ENCODE peak calls at places on chromosomes 5 and 9, in seven cellular contexts. One of them, this sample, is unnamed.

GRCh38 chr5:353599-354580 is 32.4 kb downstream of the AHRR start:
- DNase-seq in endodermal cell: peak; percentile 26
- DNase-seq in right cardiac atrium: no peak
- DNase-seq in transverse colon: no peak
- DNase-seq in A549: no peak
- DNase-seq in HCT116: no peak
- DNase-seq in K562: no peak
- DNase-seq in this sample: no peak

GRCh38 chr9:95003694-95004451 is 277.4 kb downstream of the AOPEP start:
- DNase-seq in K562: peak; percentile 55
- DNase-seq in A549: no peak
- DNase-seq in endodermal cell: peak; percentile 80
- DNase-seq in transverse colon: peak; percentile 70
- DNase-seq in HCT116: no peak
- DNase-seq in right cardiac atrium: peak; percentile 64
- DNase-seq in this sample: peak; percentile 64

GRCh38 chr5:163460562-163461176 is at the start of gene HMMR:
- DNase-seq in HCT116: no peak
- DNase-seq in endodermal cell: no peak
- DNase-seq in right cardiac atrium: no peak
- DNase-seq in A549: no peak
- DNase-seq in K562: no peak
- DNase-seq in transverse colon: peak; percentile 16
- DNase-seq in this sample: peak; percentile 59

GRCh38 chr5:159660401-159660800 is 255.9 kb upstream of the ADRA1B start:
- DNase-seq in right cardiac atrium: no peak
- DNase-seq in HCT116: no peak
- DNase-seq in endodermal cell: no peak
- DNase-seq in K562: no peak
- DNase-seq in A549: peak; percentile 49
- DNase-seq in transverse colon: no peak
- DNase-seq in this sample: no peak

GRCh38 chr5:20050262-20050661 is 62.3 kb upstream of the CDH18 start:
- DNase-seq in endodermal cell: no peak
- DNase-seq in A549: no peak
- DNase-seq in transverse colon: no peak
- DNase-seq in right cardiac atrium: no peak
- DNase-seq in K562: no peak
- DNase-seq in HCT116: no peak
- DNase-seq in this sample: no peak

GRCh38 chr5:77015938-77016569 is 14.2 kb upstream of the AGGF1 start:
- DNase-seq in endodermal cell: peak; percentile 63
- DNase-seq in transverse colon: no peak
- DNase-seq in A549: no peak
- DNase-seq in HCT116: peak; percentile 57
- DNase-seq in K562: no peak
- DNase-seq in right cardiac atrium: no peak
- DNase-seq in this sample: peak; percentile 28

GRCh38 chr5:139131062-139131856 is 66.9 kb downstream of the SIL1 start:
- DNase-seq in right cardiac atrium: peak; percentile 46
- DNase-seq in A549: no peak
- DNase-seq in transverse colon: peak; percentile 9
- DNase-seq in K562: no peak
- DNase-seq in endodermal cell: peak; percentile 72
- DNase-seq in HCT116: no peak
- DNase-seq in this sample: no peak

GRCh38 chr9:85289142-85289541 is 452.6 kb downstream of the AGTPBP1 start:
- DNase-seq in A549: no peak
- DNase-seq in right cardiac atrium: no peak
- DNase-seq in HCT116: no peak
- DNase-seq in transverse colon: no peak
- DNase-seq in K562: no peak
- DNase-seq in endodermal cell: no peak
- DNase-seq in this sample: no peak

GRCh38 chr5:67921004-67921601 is 294.5 kb upstream of the PIK3R1 start:
- DNase-seq in right cardiac atrium: no peak
- DNase-seq in endodermal cell: no peak
- DNase-seq in HCT116: no peak
- DNase-seq in transverse colon: no peak
- DNase-seq in A549: no peak
- DNase-seq in K562: no peak
- DNase-seq in this sample: no peak

GRCh38 chr5:93579561-93580386 is 1.2 kb downstream of the NR2F1-AS1 start:
- DNase-seq in transverse colon: no peak
- DNase-seq in endodermal cell: peak; percentile 83
- DNase-seq in A549: no peak
- DNase-seq in right cardiac atrium: peak; percentile 41
- DNase-seq in K562: no peak
- DNase-seq in HCT116: no peak
- DNase-seq in this sample: peak; percentile 30

GRCh38 chr9:35652829-35653209 is 2.1 kb upstream of the SIT1 start:
- DNase-seq in K562: no peak
- DNase-seq in A549: no peak
- DNase-seq in transverse colon: peak; percentile 47
- DNase-seq in HCT116: no peak
- DNase-seq in right cardiac atrium: no peak
- DNase-seq in endodermal cell: no peak
- DNase-seq in this sample: no peak
- H3K4me1 ChIP-seq in K562: peaks cover 31% of the 10 kb centered on the region
- H3K4me1 ChIP-seq in A549: peaks cover 25% of the 10 kb centered on the region
- H3K4me1 ChIP-seq in transverse colon: peaks cover 41% of the 10 kb centered on the region
- H3K4me1 ChIP-seq in HCT116: peaks cover 19% of the 10 kb centered on the region
- H3K4me1 ChIP-seq in right cardiac atrium: no peaks in the 10 kb centered on the region
- H3K4me1 ChIP-seq in endodermal cell: no peaks in the 10 kb centered on the region
- H3K4me1 ChIP-seq in this sample: peaks cover 7% of the 10 kb centered on the region

DNA sequence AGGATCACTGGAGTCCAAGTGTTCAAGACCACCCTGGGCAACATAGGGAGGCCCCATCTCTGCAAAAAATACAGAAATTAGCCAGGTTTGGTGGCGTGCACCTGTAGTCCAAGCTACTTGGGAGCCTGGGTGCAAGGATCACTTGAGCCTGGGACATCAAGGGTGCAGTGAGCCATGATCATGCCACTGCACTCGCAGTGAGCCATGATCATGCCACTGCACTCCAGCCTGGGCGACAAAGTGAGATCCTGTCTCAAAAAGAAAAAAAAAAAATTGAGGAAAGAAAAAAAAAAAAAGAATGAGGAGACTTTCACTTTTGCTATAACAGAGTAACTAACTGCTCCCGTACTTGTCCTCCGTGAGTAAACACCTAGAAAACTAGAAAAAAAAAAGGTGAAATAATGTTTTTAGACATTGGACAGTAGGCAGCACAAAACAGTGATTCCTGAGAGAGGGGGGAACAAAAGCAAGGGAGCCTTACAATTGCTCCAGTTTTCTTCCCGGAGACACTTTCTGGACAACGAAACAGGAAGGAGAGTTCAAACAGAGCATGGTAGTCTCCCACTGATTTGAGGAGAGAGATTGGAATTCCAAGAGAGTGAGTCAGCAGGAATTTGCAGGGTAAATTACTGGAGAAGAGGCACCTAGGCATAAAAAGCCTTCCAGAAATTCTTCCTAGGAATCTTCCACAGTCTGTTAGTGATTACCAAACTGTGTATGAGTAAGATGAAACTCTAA is 6.9 kb upstream of the ZBTB5 start:
- DNase-seq in endodermal cell: peak; percentile 77
- DNase-seq in K562: no peak
- DNase-seq in right cardiac atrium: no peak
- DNase-seq in transverse colon: no peak
- DNase-seq in HCT116: peak; percentile 95
- DNase-seq in A549: peak; percentile 89
- DNase-seq in this sample: peak; percentile 62
- H3K4me3 ChIP-seq in endodermal cell: peak overlapping the region; percentile 33
- H3K4me3 ChIP-seq in K562: peak overlapping the region; percentile 7
- H3K4me3 ChIP-seq in right cardiac atrium: peak overlapping the region; percentile 65
- H3K4me3 ChIP-seq in transverse colon: peak overlapping the region; percentile 47
- H3K4me3 ChIP-seq in HCT116: peak overlapping the region; percentile 40
- H3K4me3 ChIP-seq in A549: peak overlapping the region; percentile 31
- H3K4me3 ChIP-seq in this sample: no peak overlapping the region

GRCh38 chr5:14218480-14218879 is 75.3 kb downstream of the TRIO start:
- DNase-seq in right cardiac atrium: no peak
- DNase-seq in K562: no peak
- DNase-seq in transverse colon: no peak
- DNase-seq in A549: no peak
- DNase-seq in endodermal cell: no peak
- DNase-seq in HCT116: no peak
- DNase-seq in this sample: no peak

GRCh38 chr5:14218897-14219573 is 75.9 kb downstream of the TRIO start:
- DNase-seq in A549: no peak
- DNase-seq in K562: no peak
- DNase-seq in right cardiac atrium: no peak
- DNase-seq in HCT116: no peak
- DNase-seq in endodermal cell: no peak
- DNase-seq in transverse colon: no peak
- DNase-seq in this sample: no peak

GRCh38 chr5:14221768-14222167 is 78.6 kb downstream of the TRIO start:
- DNase-seq in A549: no peak
- DNase-seq in HCT116: no peak
- DNase-seq in transverse colon: no peak
- DNase-seq in endodermal cell: no peak
- DNase-seq in K562: no peak
- DNase-seq in right cardiac atrium: no peak
- DNase-seq in this sample: no peak

GRCh38 chr5:14220642-14221041 is 77.5 kb downstream of the TRIO start:
- DNase-seq in right cardiac atrium: no peak
- DNase-seq in transverse colon: no peak
- DNase-seq in A549: no peak
- DNase-seq in HCT116: no peak
- DNase-seq in endodermal cell: no peak
- DNase-seq in K562: no peak
- DNase-seq in this sample: no peak

GRCh38 chr5:14219800-14220512 is 76.8 kb downstream of the TRIO start:
- DNase-seq in A549: no peak
- DNase-seq in transverse colon: no peak
- DNase-seq in endodermal cell: no peak
- DNase-seq in K562: no peak
- DNase-seq in right cardiac atrium: no peak
- DNase-seq in HCT116: no peak
- DNase-seq in this sample: no peak
- H3K4me1 ChIP-seq in A549: peaks cover 52% of the 10 kb centered on the region
- H3K4me1 ChIP-seq in transverse colon: peaks cover 93% of the 10 kb centered on the region
- H3K4me1 ChIP-seq in endodermal cell: peaks cover 8% of the 10 kb centered on the region
- H3K4me1 ChIP-seq in K562: no peaks in the 10 kb centered on the region
- H3K4me1 ChIP-seq in right cardiac atrium: peaks cover 30% of the 10 kb centered on the region
- H3K4me1 ChIP-seq in HCT116: peaks cover 19% of the 10 kb centered on the region
- H3K4me1 ChIP-seq in this sample: peaks cover 13% of the 10 kb centered on the region

GRCh38 chr9:92713528-92713927 is 43.6 kb upstream of the IPPK start:
- DNase-seq in A549: no peak
- DNase-seq in right cardiac atrium: no peak
- DNase-seq in K562: no peak
- DNase-seq in HCT116: no peak
- DNase-seq in transverse colon: no peak
- DNase-seq in endodermal cell: no peak
- DNase-seq in this sample: no peak

GRCh38 chr9:92711146-92711545 is 41.2 kb upstream of the IPPK start:
- DNase-seq in HCT116: no peak
- DNase-seq in A549: no peak
- DNase-seq in right cardiac atrium: no peak
- DNase-seq in endodermal cell: no peak
- DNase-seq in transverse colon: no peak
- DNase-seq in K562: peak; percentile 3
- DNase-seq in this sample: no peak

GRCh38 chr9:92712767-92713166 is 42.8 kb upstream of the IPPK start:
- DNase-seq in A549: no peak
- DNase-seq in K562: peak; percentile 4
- DNase-seq in right cardiac atrium: no peak
- DNase-seq in endodermal cell: no peak
- DNase-seq in HCT116: no peak
- DNase-seq in transverse colon: no peak
- DNase-seq in this sample: no peak

GRCh38 chr9:92710368-92710767 is 40.4 kb upstream of the IPPK start:
- DNase-seq in transverse colon: no peak
- DNase-seq in A549: no peak
- DNase-seq in K562: peak; percentile 4
- DNase-seq in endodermal cell: no peak
- DNase-seq in HCT116: no peak
- DNase-seq in right cardiac atrium: no peak
- DNase-seq in this sample: no peak

GRCh38 chr9:92711844-92712243 is 41.9 kb upstream of the IPPK start:
- DNase-seq in endodermal cell: no peak
- DNase-seq in A549: no peak
- DNase-seq in HCT116: no peak
- DNase-seq in K562: peak; percentile 3
- DNase-seq in right cardiac atrium: no peak
- DNase-seq in transverse colon: no peak
- DNase-seq in this sample: no peak
- H3K4me3 ChIP-seq in endodermal cell: no peak overlapping the region
- H3K4me3 ChIP-seq in A549: no peak overlapping the region
- H3K4me3 ChIP-seq in HCT116: no peak overlapping the region
- H3K4me3 ChIP-seq in K562: no peak overlapping the region
- H3K4me3 ChIP-seq in right cardiac atrium: no peak overlapping the region
- H3K4me3 ChIP-seq in transverse colon: no peak overlapping the region
- H3K4me3 ChIP-seq in this sample: no peak overlapping the region